ENCODE peak calls at places on chromosomes 4 and X, in five cellular contexts. Q is tibial nerve, A is lower lobe of right lung, D is NCI-H1092 treated with DMSO at 0.1 percent for 48 hours, P is iris pigment epithelial cell. N is an unnamed sample.

GRCh38 chr4:7805533-7806079 is 134.1 kb downstream of the AFAP1 start:
- DNase-seq in P (peak), Q (no peak), A (peak), D (peak), N (peak)

GRCh38 chr4:120517966-120518365 is 404.6 kb downstream of the PRDM5 start:
- DNase-seq in P (peak), D (no peak), Q (no peak), A (no peak), N (no peak)

GRCh38 chrX:134013092-134013497 is 27.7 kb upstream of the GPC3 start:
- DNase-seq in D (no peak), P (peak), Q (no peak), A (no peak), N (no peak)

GRCh38 chr4:74418063-74418670 is 26.8 kb upstream of the AREG start:
- DNase-seq in A (no peak), D (no peak), Q (no peak), P (peak), N (no peak)

GRCh38 chr4:8069102-8069752 is 89.4 kb downstream of the ABLIM2 start:
- DNase-seq in P (no peak), D (no peak), Q (no peak), A (peak), N (no peak)

GRCh38 chr4:181541396-181541795 is 701.8 kb upstream of the TENM3 start:
- DNase-seq in D (no peak), A (no peak), Q (no peak), P (peak), N (no peak)

GRCh38 chr4:109973529-109973905 is 60.8 kb downstream of the EGF start:
- DNase-seq in A (no peak), P (no peak), D (no peak), Q (no peak), N (no peak)

GRCh38 chrX:23756165-23756564 is 13.1 kb upstream of the ACOT9 start:
- DNase-seq in P (peak), D (peak), Q (peak), A (peak), N (peak)

GRCh38 chr4:164779811-164780216 is 25.9 kb downstream of the SMIM31 start:
- DNase-seq in P (peak), D (peak), A (no peak), Q (no peak), N (no peak)

GRCh38 chr4:91325495-91325894 is 978.3 kb upstream of the GRID2 start:
- DNase-seq in D (no peak), P (peak), A (no peak), Q (no peak), N (no peak)

GRCh38 chrX:75623535-75623934 is 100.7 kb upstream of the ZDHHC15 start:
- DNase-seq in Q (no peak), P (peak), A (no peak), D (no peak), N (no peak)

GRCh38 chr4:42391356-42391675 is 6.0 kb upstream of the SHISA3 start:
- DNase-seq in A (no peak), Q (no peak), D (no peak), P (no peak), N (no peak)

GRCh38 chr4:1002131-1002630 is 9.0 kb upstream of the SLC26A1 start:
- DNase-seq in Q (peak), A (peak), D (no peak), P (peak), N (no peak)

GRCh38 chrX:2272337-2272736 is 228.4 kb downstream of the DHRSX start:
- DNase-seq in P (no peak), D (no peak), A (no peak), Q (no peak), N (no peak)

GRCh38 chr4:70183168-70183939 is 12.2 kb upstream of the ODAM start:
- DNase-seq in P (peak), D (peak), A (no peak), Q (no peak), N (peak)

GRCh38 chr4:23789765-23790164 is 100.1 kb downstream of the PPARGC1A start:
- DNase-seq in D (no peak), P (peak), Q (peak), A (peak), N (peak)

GRCh38 chrX:16826207-16826606 is 39.9 kb downstream of the TXLNG start:
- DNase-seq in D (peak), Q (no peak), A (no peak), P (peak), N (no peak)

GRCh38 chr4:76689079-76689817 is 208.7 kb downstream of the SOWAHB start:
- DNase-seq in A (peak), P (no peak), Q (no peak), D (peak), N (peak)

GRCh38 chr4:6907658-6908191 is 1.9 kb upstream of the TBC1D14 start:
- DNase-seq in A (peak), Q (no peak), D (peak), P (no peak), N (no peak)

GRCh38 chrX:144730486-144730885 is 516.8 kb upstream of the SPANXN1 start:
- DNase-seq in A (no peak), D (no peak), Q (no peak), P (peak), N (no peak)

GRCh38 chr4:52058275-52058674 is 7.2 kb downstream of the SPATA18 start:
- DNase-seq in P (no peak), D (no peak), Q (no peak), A (no peak), N (peak)

GRCh38 chrX:153494541-153495361 is at the start of gene BGN:
- DNase-seq in D (peak), A (no peak), Q (no peak), P (peak), N (peak)

GRCh38 chr4:47071863-47072441 is 40.6 kb downstream of the GABRB1 start:
- DNase-seq in Q (no peak), A (no peak), P (peak), D (no peak), N (no peak)

GRCh38 chr4:23060776-23061175 is 368.0 kb downstream of the GBA3 start:
- DNase-seq in D (no peak), P (peak), A (no peak), Q (no peak), N (no peak)

GRCh38 chr4:11495291-11495690 is 66.6 kb upstream of the HS3ST1 start:
- DNase-seq in P (peak), Q (no peak), A (no peak), D (no peak), N (no peak)

GRCh38 chr4:147192679-147193078 is 247.0 kb upstream of the TTC29 start:
- DNase-seq in P (peak), A (no peak), D (no peak), Q (no peak), N (no peak)

GRCh38 chr4:147160908-147161513 is 215.3 kb upstream of the TTC29 start:
- DNase-seq in D (peak), A (no peak), Q (no peak), P (peak), N (no peak)

GRCh38 chrX:7485041-7485440 is 337.1 kb upstream of the PUDP start:
- DNase-seq in P (no peak), Q (no peak), A (no peak), D (no peak), N (no peak)

GRCh38 chr4:148618856-148619255 is 176.6 kb upstream of the NR3C2 start:
- DNase-seq in D (no peak), Q (no peak), P (peak), A (no peak), N (no peak)

GRCh38 chr4:153207561-153207960 is 3.3 kb downstream of the TRIM2 start:
- DNase-seq in A (no peak), Q (no peak), D (peak), P (peak), N (peak)

GRCh38 chr4:139214039-139214534 is 37.1 kb upstream of the ELF2 start:
- DNase-seq in Q (no peak), A (no peak), P (peak), D (no peak), N (no peak)

GRCh38 chr4:173857828-173858227 is 327.8 kb upstream of the HAND2 start:
- DNase-seq in D (no peak), Q (no peak), P (no peak), A (no peak), N (no peak)

GRCh38 chr4:48484494-48485168 is 1.5 kb downstream of the SLC10A4 start:
- DNase-seq in P (no peak), A (no peak), D (no peak), Q (no peak), N (no peak)

N was measured in right lobe of liver.